ENCODE peak calls at places on chromosome 3, in nine cellular contexts. W, N, O, G, Z, C, U, F and V are unnamed samples.

GRCh38 chr3:4271834-4272233 is 31.3 kb upstream of the SETMAR start:
- DNase-seq in W (no peak), N (peak), O (no peak), G (peak), Z (no peak), C (peak), U (no peak), F (peak), V (no peak)

GRCh38 chr3:80232760-80233159 is 465.0 kb upstream of the ROBO1 start:
- DNase-seq in W (no peak), N (peak), O (no peak), G (no peak), Z (no peak), C (peak), U (no peak), F (no peak), V (no peak)

GRCh38 chr3:175073209-175073905 is 214.2 kb downstream of the NAALADL2 start:
- DNase-seq in W (no peak), N (peak), O (no peak), G (no peak), Z (no peak), C (no peak), U (no peak), F (no peak), V (no peak)

GRCh38 chr3:72058493-72059081 is 273.6 kb upstream of the PROK2 start:
- DNase-seq in W (no peak), N (no peak), O (no peak), G (no peak), Z (peak), C (no peak), U (no peak), F (no peak), V (no peak)

GRCh38 chr3:44995142-44995770 is 19.2 kb downstream of the EXOSC7 start:
- DNase-seq in W (peak), N (no peak), O (no peak), G (no peak), Z (peak), C (no peak), U (no peak), F (no peak), V (no peak)

GRCh38 chr3:42183991-42184621 is 81.9 kb downstream of the CCK start:
- DNase-seq in W (no peak), N (no peak), O (no peak), G (no peak), Z (no peak), C (no peak), U (no peak), F (no peak), V (no peak)

GRCh38 chr3:184619348-184619747 is 57.8 kb downstream of the EPHB3 start:
- DNase-seq in W (no peak), N (no peak), O (no peak), G (no peak), Z (no peak), C (no peak), U (peak), F (no peak), V (no peak)

GRCh38 chr3:158732856-158733200 is 571 bp upstream of the RARRES1 start:
- DNase-seq in W (no peak), N (peak), O (no peak), G (peak), Z (no peak), C (no peak), U (no peak), F (no peak), V (no peak)

GRCh38 chr3:88810455-88810854 is 297.0 kb upstream of the EPHA3 start:
- DNase-seq in W (no peak), N (no peak), O (no peak), G (no peak), Z (no peak), C (no peak), U (no peak), F (no peak), V (no peak)

GRCh38 chr3:128091586-128091985 is 32.0 kb downstream of the RUVBL1 start:
- DNase-seq in W (no peak), N (no peak), O (no peak), G (no peak), Z (no peak), C (no peak), U (no peak), F (no peak), V (no peak)